ENCODE peak calls at places on chromosomes 1 and 21, in five cellular contexts. F is GM12878, L is K562, B is H1, I is HepG2. E is an unnamed sample.

GRCh38 chr1:108016451-108016920 is 51.5 kb upstream of the VAV3 start:
- DNase-seq in F (no peak), L (peak; percentile 85), I (no peak), B (no peak), E (no peak)

GRCh38 chr21:28454978-28455600 is 537.6 kb downstream of the LTN1 start:
- DNase-seq in L (no peak), F (no peak), I (no peak), B (no peak), E (no peak)

GRCh38 chr1:151822404-151822803 is 9.2 kb downstream of the RORC start:
- DNase-seq in I (no peak), L (no peak), B (no peak), F (no peak), E (no peak)

GRCh38 chr1:183821309-183822080 is 16.6 kb downstream of the RGL1 start:
- DNase-seq in F (no peak), L (no peak), B (no peak), I (no peak), E (no peak)

GRCh38 chr1:10056599-10056987 is 23.8 kb downstream of the UBE4B start:
- DNase-seq in B (no peak), L (no peak), F (no peak), I (no peak), E (no peak)

GRCh38 chr1:8987881-8988617 is 38.2 kb downstream of the SLC2A7 start:
- DNase-seq in I (no peak), L (peak; percentile 77), B (peak; percentile 95), F (no peak), E (peak; percentile 81)

GRCh38 chr21:26850116-26850643 is 5.0 kb upstream of the ADAMTS1 start:
- DNase-seq in L (no peak), I (peak; percentile 36), F (peak; percentile 0), B (no peak), E (no peak)

GRCh38 chr1:106554294-106554693 is 502.2 kb upstream of the PRMT6 start:
- DNase-seq in F (no peak), B (no peak), I (no peak), L (no peak), E (no peak)

GRCh38 chr1:58572691-58573090 is 4.4 kb downstream of the TACSTD2 start:
- DNase-seq in B (peak; percentile 40), L (no peak), I (no peak), F (no peak), E (peak; percentile 30)

GRCh38 chr1:199612976-199613774 is 414.3 kb upstream of the NR5A2 start:
- DNase-seq in L (no peak), F (no peak), B (no peak), I (no peak), E (no peak)

GRCh38 chr1:53636621-53637171 is 102.3 kb downstream of the GLIS1 start:
- DNase-seq in L (no peak), F (no peak), B (peak; percentile 49), I (no peak), E (no peak)

GRCh38 chr1:31800677-31800967 is 15.2 kb downstream of the SPOCD1 start:
- DNase-seq in I (no peak), F (no peak), L (no peak), B (no peak), E (no peak)

GRCh38 chr1:16342331-16343062 is 9.8 kb downstream of the FBXO42 start:
- DNase-seq in I (no peak), F (no peak), L (peak; percentile 23), B (no peak), E (no peak)

GRCh38 chr1:42978317-42979036 is 19.8 kb upstream of the SLC2A1 start:
- DNase-seq in I (no peak), L (no peak), B (peak; percentile 54), F (no peak), E (no peak)

GRCh38 chr1:212677136-212677535 is 22.5 kb downstream of the BATF3 start:
- DNase-seq in F (no peak), L (no peak), I (no peak), B (peak; percentile 28), E (no peak)

GRCh38 chr1:169072945-169073725 is 33.4 kb upstream of the ATP1B1 start:
- DNase-seq in I (no peak), F (no peak), L (no peak), B (no peak), E (no peak)

GRCh38 chr1:169081503-169082123 is 24.9 kb upstream of the ATP1B1 start:
- DNase-seq in I (no peak), B (no peak), L (no peak), F (no peak), E (no peak)

DNA sequence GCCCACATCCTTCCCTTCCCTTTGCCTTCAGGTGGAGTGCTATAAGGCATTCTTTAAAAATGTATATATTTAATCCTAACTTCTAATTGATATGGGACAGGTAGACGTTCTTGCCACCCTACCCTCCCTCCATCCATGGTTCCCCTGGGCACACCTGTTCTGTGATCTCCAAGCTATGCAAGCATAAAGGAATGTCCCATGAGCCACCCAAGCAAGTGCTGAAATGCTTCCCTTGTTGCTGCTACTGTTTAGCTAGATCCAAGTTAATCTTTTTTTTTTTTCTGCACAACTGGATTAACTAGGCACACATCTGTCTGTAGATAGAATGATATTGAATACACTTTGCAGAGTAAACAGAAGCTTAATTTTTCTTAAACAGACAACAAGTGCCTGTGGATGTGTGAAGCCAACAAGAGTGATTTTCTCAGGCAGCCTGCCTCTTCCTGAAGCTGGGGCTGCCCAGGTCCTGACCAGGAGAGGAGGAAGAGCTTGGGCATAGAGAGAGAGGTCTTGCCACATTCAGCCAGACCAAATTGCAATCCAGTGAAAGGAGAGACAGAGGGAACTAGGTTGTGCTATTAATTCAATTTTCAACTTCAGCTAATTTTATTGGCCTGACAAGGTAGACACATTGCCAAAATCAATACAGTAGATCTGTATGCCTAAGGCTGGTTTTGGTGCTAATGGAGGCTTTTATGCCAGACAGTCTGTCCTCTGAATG is 28.2 kb upstream of the ATP1B1 start:
- DNase-seq in F (no peak), L (no peak), B (no peak), I (no peak), E (no peak)
- TF ChIP-seq USF2 in F (no peak), L (no peak), B (no peak), I (no peak), E (no peak)

GRCh38 chr1:206100226-206100780 is 16.9 kb downstream of the AVPR1B start:
- DNase-seq in F (no peak), I (no peak), B (peak; percentile 30), L (no peak), E (no peak)

GRCh38 chr1:206101351-206101750 is 15.8 kb downstream of the AVPR1B start:
- DNase-seq in F (no peak), L (no peak), I (no peak), B (no peak), E (no peak)

GRCh38 chr1:206103979-206104378 is 13.2 kb downstream of the AVPR1B start:
- DNase-seq in I (no peak), B (peak; percentile 14), F (no peak), L (no peak), E (no peak)

GRCh38 chr1:206105612-206106011 is 11.6 kb downstream of the AVPR1B start:
- DNase-seq in B (peak; percentile 27), I (peak; percentile 29), F (no peak), L (no peak), E (no peak)

GRCh38 chr1:206102292-206102936 is 14.8 kb downstream of the AVPR1B start:
- DNase-seq in L (no peak), F (no peak), I (no peak), B (no peak), E (no peak)
- TF ChIP-seq CREB1 in L (no peak), F (no peak), I (no peak), B (no peak), E (no peak)

DNA sequence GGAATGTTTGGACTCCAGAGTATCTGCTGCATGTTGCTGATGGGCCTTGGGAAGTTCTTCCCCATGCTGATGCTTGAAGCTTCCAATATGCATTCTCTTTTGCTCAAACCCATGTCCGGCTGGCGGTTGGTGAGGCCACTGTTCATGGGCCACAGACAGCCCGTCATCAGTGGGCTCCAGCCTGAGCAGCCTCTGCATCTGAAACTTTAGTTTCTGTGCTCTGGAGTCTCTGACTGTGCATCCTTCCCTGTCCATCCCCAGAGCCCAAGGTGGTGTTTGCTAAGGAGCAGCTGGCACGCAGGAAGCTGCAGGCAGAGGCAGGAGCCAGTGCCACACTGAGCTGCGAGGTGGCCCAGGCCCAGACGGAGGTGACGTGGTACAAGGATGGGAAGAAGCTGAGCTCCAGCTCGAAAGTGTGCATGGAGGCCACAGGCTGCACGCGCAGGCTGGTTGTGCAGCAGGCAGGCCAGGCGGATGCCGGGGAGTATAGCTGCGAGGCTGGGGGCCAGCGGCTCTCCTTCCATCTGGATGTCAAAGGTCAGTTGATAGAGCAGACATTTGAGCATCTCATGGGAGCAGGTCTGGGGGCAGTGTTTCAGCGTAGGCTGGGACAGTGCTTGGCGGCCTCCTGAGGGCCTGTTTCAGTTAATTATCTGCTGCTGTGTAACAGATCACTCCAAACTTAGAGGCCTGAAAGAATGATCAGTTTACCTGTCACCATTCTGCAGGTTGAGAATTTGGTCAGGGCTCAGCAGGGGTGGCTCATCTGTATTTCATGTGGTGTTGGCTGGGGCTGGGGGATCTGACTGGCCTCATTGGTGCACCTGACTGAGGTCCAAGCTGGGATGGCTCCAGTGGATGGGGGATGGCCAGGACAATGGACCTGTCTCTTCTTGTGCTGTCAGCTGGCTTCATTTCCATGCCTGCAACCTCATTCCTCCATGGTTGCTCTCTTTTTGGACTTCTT is 16.6 kb downstream of the OBSCN start:
- DNase-seq in F (no peak), I (no peak), B (peak; percentile 30), L (no peak), E (no peak)
- TF ChIP-seq USF2 in F (no peak), I (no peak), B (no peak), L (no peak), E (no peak)

GRCh38 chr1:206786212-206786886 is 14.1 kb upstream of the IL10 start:
- DNase-seq in L (no peak), B (no peak), I (no peak), F (no peak), E (no peak)
- TF ChIP-seq CREB1 in L (no peak), B (no peak), I (no peak), F (no peak), E (no peak)

GRCh38 chr1:34275150-34275549 is 98.4 kb downstream of the C1orf94 start:
- DNase-seq in B (no peak), L (no peak), I (no peak), F (no peak), E (no peak)
- TF ChIP-seq USF2 in B (no peak), L (no peak), I (no peak), F (no peak), E (no peak)

GRCh38 chr1:235069577-235070563 is 58.8 kb downstream of the TOMM20 start:
- DNase-seq in I (peak; percentile 90), B (no peak), F (no peak), L (no peak), E (no peak)

GRCh38 chr1:235069171-235069570 is 59.5 kb downstream of the TOMM20 start:
- DNase-seq in B (no peak), L (no peak), F (no peak), I (no peak), E (no peak)

GRCh38 chr1:235068155-235069121 is 60.2 kb downstream of the TOMM20 start:
- DNase-seq in B (no peak), F (no peak), I (peak; percentile 86), L (peak; percentile 43), E (no peak)

GRCh38 chr1:235072096-235072495 is 56.5 kb downstream of the TOMM20 start:
- DNase-seq in I (no peak), B (no peak), L (no peak), F (no peak), E (no peak)

DNA sequence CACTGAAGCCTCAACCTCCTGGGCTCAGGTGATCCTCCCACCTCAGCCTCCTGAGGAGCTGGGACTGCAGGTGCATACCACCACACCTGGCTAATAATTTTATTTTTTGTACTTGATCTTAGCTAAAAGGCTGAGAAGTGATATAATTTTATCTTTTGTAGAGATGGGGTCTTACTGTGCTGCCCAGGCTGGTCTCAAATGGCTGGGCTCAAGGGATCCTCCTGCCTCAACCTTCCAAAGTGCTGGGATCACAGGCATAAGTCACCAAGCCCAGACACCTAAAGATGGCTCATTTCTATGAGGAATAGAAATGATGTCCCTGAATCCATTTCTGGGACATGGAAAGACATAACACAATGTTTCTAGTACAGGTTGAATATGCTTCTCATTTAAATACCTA is 57.8 kb downstream of the TOMM20 start:
- DNase-seq in F (no peak), I (no peak), L (no peak), B (no peak), E (no peak)
- TF ChIP-seq CREB1 in F (no peak), I (no peak), L (no peak), B (no peak), E (no peak)

E was measured in WTC11.